ENCODE peak calls at places on chromosomes 6 and 20, in six cellular contexts. One of them, this sample, is unnamed.

GRCh38 chr6:19562468-19562867 is 274.7 kb upstream of the ID4 start:
- DNase-seq in stimulated activated CD4-positive, alpha-beta T cell treated with anti-CD3 and anti-CD28 coated beads, Interleukin-2, amount 100 ng/mL, for 4 hours: no peak
- DNase-seq in ovary: no peak
- DNase-seq in head of caudate nucleus: no peak
- DNase-seq in GM03348: no peak
- DNase-seq in stomach: no peak
- DNase-seq in this sample: no peak

GRCh38 chr6:137657351-137657911 is 163.2 kb upstream of the OLIG3 start:
- DNase-seq in stimulated activated CD4-positive, alpha-beta T cell treated with anti-CD3 and anti-CD28 coated beads, Interleukin-2, amount 100 ng/mL, for 4 hours: no peak
- DNase-seq in ovary: no peak
- DNase-seq in head of caudate nucleus: no peak
- DNase-seq in GM03348: no peak
- DNase-seq in stomach: no peak
- DNase-seq in this sample: no peak

GRCh38 chr6:168417158-168417557 is 23.8 kb upstream of the SMOC2 start:
- DNase-seq in stimulated activated CD4-positive, alpha-beta T cell treated with anti-CD3 and anti-CD28 coated beads, Interleukin-2, amount 100 ng/mL, for 4 hours: no peak
- DNase-seq in ovary: peak
- DNase-seq in head of caudate nucleus: no peak
- DNase-seq in GM03348: no peak
- DNase-seq in stomach: no peak
- DNase-seq in this sample: no peak

GRCh38 chr6:42742116-42742894 is 3.6 kb downstream of the TBCC start:
- DNase-seq in stimulated activated CD4-positive, alpha-beta T cell treated with anti-CD3 and anti-CD28 coated beads, Interleukin-2, amount 100 ng/mL, for 4 hours: no peak
- DNase-seq in ovary: no peak
- DNase-seq in head of caudate nucleus: no peak
- DNase-seq in GM03348: peak
- DNase-seq in stomach: no peak
- DNase-seq in this sample: peak

GRCh38 chr6:159758031-159759001 is 3.5 kb upstream of the ACAT2 start:
- DNase-seq in stimulated activated CD4-positive, alpha-beta T cell treated with anti-CD3 and anti-CD28 coated beads, Interleukin-2, amount 100 ng/mL, for 4 hours: no peak
- DNase-seq in ovary: no peak
- DNase-seq in head of caudate nucleus: no peak
- DNase-seq in GM03348: peak
- DNase-seq in stomach: no peak
- DNase-seq in this sample: peak

GRCh38 chr6:7765575-7766325 is 39.9 kb downstream of the BMP6 start:
- DNase-seq in stimulated activated CD4-positive, alpha-beta T cell treated with anti-CD3 and anti-CD28 coated beads, Interleukin-2, amount 100 ng/mL, for 4 hours: no peak
- DNase-seq in ovary: no peak
- DNase-seq in head of caudate nucleus: no peak
- DNase-seq in GM03348: peak
- DNase-seq in stomach: no peak
- DNase-seq in this sample: peak

GRCh38 chr6:33978593-33979150 is 167.2 kb downstream of the GRM4 start:
- DNase-seq in stimulated activated CD4-positive, alpha-beta T cell treated with anti-CD3 and anti-CD28 coated beads, Interleukin-2, amount 100 ng/mL, for 4 hours: no peak
- DNase-seq in ovary: no peak
- DNase-seq in head of caudate nucleus: peak
- DNase-seq in GM03348: no peak
- DNase-seq in stomach: no peak
- DNase-seq in this sample: no peak

GRCh38 chr6:18742406-18742805 is 355.3 kb downstream of the RNF144B start:
- DNase-seq in stimulated activated CD4-positive, alpha-beta T cell treated with anti-CD3 and anti-CD28 coated beads, Interleukin-2, amount 100 ng/mL, for 4 hours: no peak
- DNase-seq in ovary: no peak
- DNase-seq in head of caudate nucleus: no peak
- DNase-seq in GM03348: no peak
- DNase-seq in stomach: no peak
- DNase-seq in this sample: peak

GRCh38 chr6:26056583-26057350 is 30.5 kb upstream of the HFE start:
- DNase-seq in stimulated activated CD4-positive, alpha-beta T cell treated with anti-CD3 and anti-CD28 coated beads, Interleukin-2, amount 100 ng/mL, for 4 hours: no peak
- DNase-seq in ovary: peak
- DNase-seq in head of caudate nucleus: peak
- DNase-seq in GM03348: peak
- DNase-seq in stomach: no peak
- DNase-seq in this sample: peak

GRCh38 chr6:133894795-133895401 is 6.0 kb downstream of the TCF21 start:
- DNase-seq in stimulated activated CD4-positive, alpha-beta T cell treated with anti-CD3 and anti-CD28 coated beads, Interleukin-2, amount 100 ng/mL, for 4 hours: no peak
- DNase-seq in ovary: no peak
- DNase-seq in head of caudate nucleus: no peak
- DNase-seq in GM03348: no peak
- DNase-seq in stomach: no peak
- DNase-seq in this sample: peak

GRCh38 chr6:1701668-1702353 is 92.1 kb downstream of the FOXC1 start:
- DNase-seq in stimulated activated CD4-positive, alpha-beta T cell treated with anti-CD3 and anti-CD28 coated beads, Interleukin-2, amount 100 ng/mL, for 4 hours: no peak
- DNase-seq in ovary: no peak
- DNase-seq in head of caudate nucleus: no peak
- DNase-seq in GM03348: peak
- DNase-seq in stomach: no peak
- DNase-seq in this sample: peak

GRCh38 chr20:23875606-23876237 is 3.8 kb downstream of the CST5 start:
- DNase-seq in stimulated activated CD4-positive, alpha-beta T cell treated with anti-CD3 and anti-CD28 coated beads, Interleukin-2, amount 100 ng/mL, for 4 hours: no peak
- DNase-seq in ovary: no peak
- DNase-seq in head of caudate nucleus: no peak
- DNase-seq in GM03348: no peak
- DNase-seq in stomach: no peak
- DNase-seq in this sample: no peak

GRCh38 chr6:27078734-27079357 is 168.7 kb upstream of the PRSS16 start:
- DNase-seq in stimulated activated CD4-positive, alpha-beta T cell treated with anti-CD3 and anti-CD28 coated beads, Interleukin-2, amount 100 ng/mL, for 4 hours: peak
- DNase-seq in ovary: no peak
- DNase-seq in head of caudate nucleus: peak
- DNase-seq in GM03348: peak
- DNase-seq in stomach: peak
- DNase-seq in this sample: peak

GRCh38 chr20:40397483-40397882 is 291.6 kb downstream of the MAFB start:
- DNase-seq in stimulated activated CD4-positive, alpha-beta T cell treated with anti-CD3 and anti-CD28 coated beads, Interleukin-2, amount 100 ng/mL, for 4 hours: no peak
- DNase-seq in ovary: no peak
- DNase-seq in head of caudate nucleus: no peak
- DNase-seq in GM03348: no peak
- DNase-seq in stomach: no peak
- DNase-seq in this sample: no peak

GRCh38 chr6:152184573-152185157 is 377.2 kb downstream of the ESR1 start:
- DNase-seq in stimulated activated CD4-positive, alpha-beta T cell treated with anti-CD3 and anti-CD28 coated beads, Interleukin-2, amount 100 ng/mL, for 4 hours: no peak
- DNase-seq in ovary: no peak
- DNase-seq in head of caudate nucleus: no peak
- DNase-seq in GM03348: no peak
- DNase-seq in stomach: no peak
- DNase-seq in this sample: no peak

GRCh38 chr20:9994676-9995075 is 40.1 kb upstream of the ANKEF1 start:
- DNase-seq in stimulated activated CD4-positive, alpha-beta T cell treated with anti-CD3 and anti-CD28 coated beads, Interleukin-2, amount 100 ng/mL, for 4 hours: no peak
- DNase-seq in ovary: no peak
- DNase-seq in head of caudate nucleus: no peak
- DNase-seq in GM03348: no peak
- DNase-seq in stomach: no peak
- DNase-seq in this sample: no peak

GRCh38 chr6:158220786-158221442 is 52.8 kb downstream of the GTF2H5 start:
- DNase-seq in stimulated activated CD4-positive, alpha-beta T cell treated with anti-CD3 and anti-CD28 coated beads, Interleukin-2, amount 100 ng/mL, for 4 hours: peak
- DNase-seq in ovary: peak
- DNase-seq in head of caudate nucleus: peak
- DNase-seq in GM03348: peak
- DNase-seq in stomach: peak
- DNase-seq in this sample: peak

GRCh38 chr20:62398120-62398821 is 8.8 kb downstream of the CABLES2 start:
- DNase-seq in stimulated activated CD4-positive, alpha-beta T cell treated with anti-CD3 and anti-CD28 coated beads, Interleukin-2, amount 100 ng/mL, for 4 hours: no peak
- DNase-seq in ovary: no peak
- DNase-seq in head of caudate nucleus: no peak
- DNase-seq in GM03348: no peak
- DNase-seq in stomach: no peak
- DNase-seq in this sample: no peak

GRCh38 chr6:128601060-128601459 is 80.7 kb upstream of the PTPRK start:
- DNase-seq in stimulated activated CD4-positive, alpha-beta T cell treated with anti-CD3 and anti-CD28 coated beads, Interleukin-2, amount 100 ng/mL, for 4 hours: no peak
- DNase-seq in ovary: no peak
- DNase-seq in head of caudate nucleus: no peak
- DNase-seq in GM03348: no peak
- DNase-seq in stomach: peak
- DNase-seq in this sample: no peak

GRCh38 chr20:11287156-11287555 is 613.4 kb upstream of the JAG1 start:
- DNase-seq in stimulated activated CD4-positive, alpha-beta T cell treated with anti-CD3 and anti-CD28 coated beads, Interleukin-2, amount 100 ng/mL, for 4 hours: no peak
- DNase-seq in ovary: no peak
- DNase-seq in head of caudate nucleus: no peak
- DNase-seq in GM03348: no peak
- DNase-seq in stomach: no peak
- DNase-seq in this sample: no peak

GRCh38 chr6:107561325-107561724 is 71.4 kb downstream of the SOBP start:
- DNase-seq in stimulated activated CD4-positive, alpha-beta T cell treated with anti-CD3 and anti-CD28 coated beads, Interleukin-2, amount 100 ng/mL, for 4 hours: no peak
- DNase-seq in ovary: peak
- DNase-seq in head of caudate nucleus: no peak
- DNase-seq in GM03348: peak
- DNase-seq in stomach: no peak
- DNase-seq in this sample: no peak

GRCh38 chr20:49594929-49595311 is 27.0 kb upstream of the PTGIS start:
- DNase-seq in stimulated activated CD4-positive, alpha-beta T cell treated with anti-CD3 and anti-CD28 coated beads, Interleukin-2, amount 100 ng/mL, for 4 hours: no peak
- DNase-seq in ovary: peak
- DNase-seq in head of caudate nucleus: no peak
- DNase-seq in GM03348: no peak
- DNase-seq in stomach: no peak
- DNase-seq in this sample: no peak

GRCh38 chr6:138287144-138287955 is 69.1 kb upstream of the PBOV1 start:
- DNase-seq in stimulated activated CD4-positive, alpha-beta T cell treated with anti-CD3 and anti-CD28 coated beads, Interleukin-2, amount 100 ng/mL, for 4 hours: peak
- DNase-seq in ovary: no peak
- DNase-seq in head of caudate nucleus: no peak
- DNase-seq in GM03348: no peak
- DNase-seq in stomach: peak
- DNase-seq in this sample: peak

GRCh38 chr20:44005661-44006060 is 91.0 kb downstream of the TOX2 start:
- DNase-seq in stimulated activated CD4-positive, alpha-beta T cell treated with anti-CD3 and anti-CD28 coated beads, Interleukin-2, amount 100 ng/mL, for 4 hours: no peak
- DNase-seq in ovary: no peak
- DNase-seq in head of caudate nucleus: no peak
- DNase-seq in GM03348: no peak
- DNase-seq in stomach: no peak
- DNase-seq in this sample: no peak

GRCh38 chr20:14142171-14142570 is 146.9 kb downstream of the MACROD2 start:
- DNase-seq in stimulated activated CD4-positive, alpha-beta T cell treated with anti-CD3 and anti-CD28 coated beads, Interleukin-2, amount 100 ng/mL, for 4 hours: no peak
- DNase-seq in ovary: peak
- DNase-seq in head of caudate nucleus: peak
- DNase-seq in GM03348: peak
- DNase-seq in stomach: peak
- DNase-seq in this sample: peak

GRCh38 chr6:170294813-170295518 is 4.1 kb upstream of the DLL1 start:
- DNase-seq in stimulated activated CD4-positive, alpha-beta T cell treated with anti-CD3 and anti-CD28 coated beads, Interleukin-2, amount 100 ng/mL, for 4 hours: no peak
- DNase-seq in ovary: no peak
- DNase-seq in head of caudate nucleus: no peak
- DNase-seq in GM03348: no peak
- DNase-seq in stomach: no peak
- DNase-seq in this sample: no peak

GRCh38 chr6:39029156-39030011 is 19.2 kb upstream of the GLP1R start:
- DNase-seq in stimulated activated CD4-positive, alpha-beta T cell treated with anti-CD3 and anti-CD28 coated beads, Interleukin-2, amount 100 ng/mL, for 4 hours: peak
- DNase-seq in ovary: no peak
- DNase-seq in head of caudate nucleus: no peak
- DNase-seq in GM03348: peak
- DNase-seq in stomach: no peak
- DNase-seq in this sample: no peak

GRCh38 chr6:4069199-4069598 is 9.7 kb downstream of the FAM217A start:
- DNase-seq in stimulated activated CD4-positive, alpha-beta T cell treated with anti-CD3 and anti-CD28 coated beads, Interleukin-2, amount 100 ng/mL, for 4 hours: no peak
- DNase-seq in ovary: no peak
- DNase-seq in head of caudate nucleus: no peak
- DNase-seq in GM03348: no peak
- DNase-seq in stomach: no peak
- DNase-seq in this sample: no peak

GRCh38 chr6:27136077-27136644 is 111.3 kb upstream of the PRSS16 start:
- DNase-seq in stimulated activated CD4-positive, alpha-beta T cell treated with anti-CD3 and anti-CD28 coated beads, Interleukin-2, amount 100 ng/mL, for 4 hours: no peak
- DNase-seq in ovary: no peak
- DNase-seq in head of caudate nucleus: no peak
- DNase-seq in GM03348: no peak
- DNase-seq in stomach: no peak
- DNase-seq in this sample: no peak

GRCh38 chr6:7906741-7907140 is 3.8 kb downstream of the TXNDC5 start:
- DNase-seq in stimulated activated CD4-positive, alpha-beta T cell treated with anti-CD3 and anti-CD28 coated beads, Interleukin-2, amount 100 ng/mL, for 4 hours: no peak
- DNase-seq in ovary: no peak
- DNase-seq in head of caudate nucleus: no peak
- DNase-seq in GM03348: no peak
- DNase-seq in stomach: no peak
- DNase-seq in this sample: no peak

GRCh38 chr20:13147071-13147961 is 73.8 kb upstream of the ISM1 start:
- DNase-seq in stimulated activated CD4-positive, alpha-beta T cell treated with anti-CD3 and anti-CD28 coated beads, Interleukin-2, amount 100 ng/mL, for 4 hours: no peak
- DNase-seq in ovary: peak
- DNase-seq in head of caudate nucleus: no peak
- DNase-seq in GM03348: no peak
- DNase-seq in stomach: no peak
- DNase-seq in this sample: peak

GRCh38 chr6:54244430-54244829 is 63.8 kb upstream of the TINAG start:
- DNase-seq in stimulated activated CD4-positive, alpha-beta T cell treated with anti-CD3 and anti-CD28 coated beads, Interleukin-2, amount 100 ng/mL, for 4 hours: no peak
- DNase-seq in ovary: no peak
- DNase-seq in head of caudate nucleus: no peak
- DNase-seq in GM03348: peak
- DNase-seq in stomach: no peak
- DNase-seq in this sample: peak

GRCh38 chr6:73694711-73695411 is 1.1 kb upstream of the CD109 start:
- DNase-seq in stimulated activated CD4-positive, alpha-beta T cell treated with anti-CD3 and anti-CD28 coated beads, Interleukin-2, amount 100 ng/mL, for 4 hours: no peak
- DNase-seq in ovary: no peak
- DNase-seq in head of caudate nucleus: peak
- DNase-seq in GM03348: peak
- DNase-seq in stomach: no peak
- DNase-seq in this sample: peak

GRCh38 chr20:63734111-63734945 is 2.1 kb upstream of the LIME1 start:
- DNase-seq in stimulated activated CD4-positive, alpha-beta T cell treated with anti-CD3 and anti-CD28 coated beads, Interleukin-2, amount 100 ng/mL, for 4 hours: no peak
- DNase-seq in ovary: no peak
- DNase-seq in head of caudate nucleus: no peak
- DNase-seq in GM03348: no peak
- DNase-seq in stomach: no peak
- DNase-seq in this sample: no peak

GRCh38 chr6:52371656-52372151 is 9.8 kb downstream of the PAQR8 start:
- DNase-seq in stimulated activated CD4-positive, alpha-beta T cell treated with anti-CD3 and anti-CD28 coated beads, Interleukin-2, amount 100 ng/mL, for 4 hours: no peak
- DNase-seq in ovary: no peak
- DNase-seq in head of caudate nucleus: no peak
- DNase-seq in GM03348: no peak
- DNase-seq in stomach: no peak
- DNase-seq in this sample: no peak